ENCODE peak calls at places on chromosomes 16 and 17, in four cellular contexts. L is GM19239, Y is coronary artery, B is BJ. N is an unnamed sample.

GRCh38 chr17:48621410-48622387 is 4.5 kb downstream of the HOXB9 start:
- DNase-seq in L (no peak), B (no peak), Y (no peak), N (no peak)

GRCh38 chr16:70433456-70434103 is 5.3 kb downstream of the ST3GAL2 start:
- DNase-seq in B (peak), L (no peak), Y (peak), N (peak)

GRCh38 chr16:67283039-67283825 is 3.9 kb downstream of the PLEKHG4 start:
- DNase-seq in Y (no peak), B (no peak), L (no peak), N (no peak)

GRCh38 chr17:66542183-66542966 is 240.0 kb downstream of the PRKCA start:
- DNase-seq in L (peak), B (no peak), Y (no peak), N (peak)

GRCh38 chr17:44221072-44221861 is 1.8 kb upstream of the UBTF start:
- DNase-seq in Y (peak), L (peak), B (no peak), N (no peak)

GRCh38 chr16:81784042-81784785 is 5.1 kb downstream of the PLCG2 start:
- DNase-seq in Y (no peak), L (no peak), B (no peak), N (no peak)

GRCh38 chr17:80678621-80679020 is 134.0 kb downstream of the RPTOR start:
- DNase-seq in B (no peak), Y (no peak), L (no peak), N (peak)

GRCh38 chr16:22751685-22752084 is 62.3 kb upstream of the HS3ST2 start:
- DNase-seq in B (no peak), Y (no peak), L (no peak), N (no peak)

GRCh38 chr17:1109606-1110523 is 69.9 kb downstream of the ABR start:
- DNase-seq in Y (no peak), L (no peak), B (no peak), N (no peak)

GRCh38 chr16:84547539-84548058 is 43.1 kb upstream of the MEAK7 start:
- DNase-seq in L (no peak), B (no peak), Y (no peak), N (no peak)

GRCh38 chr17:59840908-59841666 is 51.7 kb downstream of the TUBD1 start:
- DNase-seq in Y (no peak), L (no peak), B (no peak), N (no peak)

GRCh38 chr17:73203788-73204479 is 11.1 kb downstream of the COG1 start:
- DNase-seq in B (no peak), L (no peak), Y (no peak), N (no peak)

GRCh38 chr17:15957206-15957605 is 12.3 kb downstream of the ADORA2B start:
- DNase-seq in B (no peak), Y (no peak), L (no peak), N (no peak)

GRCh38 chr17:27944546-27945332 is 51.6 kb upstream of the LYRM9 start:
- DNase-seq in Y (no peak), B (no peak), L (no peak), N (no peak)

GRCh38 chr16:10879681-10880589 is 2.9 kb downstream of the CIITA start:
- DNase-seq in B (no peak), L (no peak), Y (no peak), N (no peak)

GRCh38 chr16:67243481-67243880 is 3.8 kb downstream of the FHOD1 start:
- DNase-seq in Y (no peak), L (no peak), B (no peak), N (no peak)

GRCh38 chr17:1455291-1455747 is 713 bp downstream of the CRK start:
- DNase-seq in B (no peak), L (peak), Y (peak), N (peak)

GRCh38 chr17:2222901-2223616 is 80.5 kb downstream of the SMG6 start:
- DNase-seq in B (no peak), Y (peak), L (peak), N (no peak)

GRCh38 chr17:39485555-39485954 is 24.3 kb downstream of the CDK12 start:
- DNase-seq in Y (no peak), B (peak), L (no peak), N (peak)

GRCh38 chr16:14249291-14250032 is 178.3 kb downstream of the MRTFB start:
- DNase-seq in L (peak), Y (no peak), B (no peak), N (no peak)

GRCh38 chr17:82957961-82958491 is 118.2 kb upstream of the ZNF750 start:
- DNase-seq in L (no peak), Y (peak), B (no peak), N (no peak)